ENCODE peak calls at places on chromosomes 3 and 15, in nine cellular contexts. D is heart right ventricle, K is A549, P is breast epithelium, V is ovary, O is PC-3, M is sigmoid colon, T is transverse colon, C is cardiac muscle cell. I is an unnamed sample.
A peak's percentile ranks its signal among the peaks of the same experiment; 100 is the strongest.

GRCh38 chr3:192916455-192917257 is 1.0 kb downstream of the MB21D2 start:
- DNase-seq in D (peak; percentile 80), K (peak; percentile 46), P (peak; percentile 52), V (peak; percentile 49), O (peak; percentile 72), M (peak; percentile 87), T (peak; percentile 60), C (peak; percentile 71), I (peak; percentile 79)

GRCh38 chr3:70729845-70730244 is 417.4 kb upstream of the MDFIC2 start:
- DNase-seq in D (no peak), K (no peak), P (no peak), V (no peak), O (no peak), M (no peak), T (no peak), C (no peak), I (no peak)

GRCh38 chr3:77186728-77187127 is 146.8 kb downstream of the ROBO2 start:
- DNase-seq in D (no peak), K (no peak), P (no peak), V (no peak), O (peak; percentile 15), M (no peak), T (no peak), C (peak; percentile 7), I (no peak)

GRCh38 chr15:44662478-44663409 is 718 bp downstream of the SPG11 start:
- DNase-seq in D (peak; percentile 62), K (peak; percentile 63), P (peak; percentile 53), V (peak; percentile 58), O (peak; percentile 71), M (peak; percentile 84), T (peak; percentile 87), C (peak; percentile 69), I (peak; percentile 75)

GRCh38 chr15:63246691-63247464 is 30.5 kb upstream of the APH1B start:
- DNase-seq in D (no peak), K (peak; percentile 70), P (no peak), V (no peak), O (peak; percentile 27), M (peak; percentile 70), T (no peak), C (peak; percentile 89), I (no peak)

GRCh38 chr3:147816770-147817169 is 407.6 kb downstream of the ZIC1 start:
- DNase-seq in D (no peak), K (peak; percentile 7), P (peak; percentile 22), V (no peak), O (peak; percentile 43), M (peak; percentile 61), T (peak; percentile 75), C (peak; percentile 3), I (peak; percentile 37)

GRCh38 chr3:155598671-155599070 is 146.2 kb downstream of the PLCH1 start:
- DNase-seq in D (no peak), K (no peak), P (no peak), V (no peak), O (no peak), M (no peak), T (no peak), C (no peak), I (no peak)

GRCh38 chr3:187748050-187748481 is 2.8 kb upstream of the BCL6 start:
- DNase-seq in D (peak; percentile 90), K (peak; percentile 67), P (peak; percentile 94), V (peak; percentile 89), O (peak; percentile 96), M (peak; percentile 96), T (peak; percentile 96), C (peak; percentile 87), I (peak; percentile 97)

GRCh38 chr15:22845289-22845900 is 6.9 kb downstream of the NIPA2 start:
- DNase-seq in D (no peak), K (no peak), P (no peak), V (no peak), O (no peak), M (no peak), T (no peak), C (no peak), I (no peak)

GRCh38 chr15:78944202-78944625 is 632 bp downstream of the CTSH start:
- DNase-seq in D (no peak), K (no peak), P (no peak), V (no peak), O (no peak), M (no peak), T (peak; percentile 35), C (no peak), I (peak; percentile 37)
- H3K4me3 ChIP-seq in D (peak overlapping the region; percentile 57), K (peak overlapping the region; percentile 47), P (peak overlapping the region; percentile 66), V (peak overlapping the region; percentile 81), O (peak overlapping the region; percentile 65), M (peak overlapping the region; percentile 55), T (peak overlapping the region; percentile 61), C (peak overlapping the region; percentile 38), I (peak overlapping the region; percentile 53)

GRCh38 chr3:172261053-172261452 is 187.2 kb downstream of the GHSR start:
- DNase-seq in D (no peak), K (no peak), P (no peak), V (no peak), O (no peak), M (no peak), T (no peak), C (no peak), I (no peak)

GRCh38 chr3:172259191-172259590 is 189.1 kb downstream of the GHSR start:
- DNase-seq in D (no peak), K (no peak), P (no peak), V (peak; percentile 35), O (no peak), M (no peak), T (no peak), C (peak; percentile 37), I (no peak)

GRCh38 chr3:172259726-172260248 is 188.5 kb downstream of the GHSR start:
- DNase-seq in D (no peak), K (no peak), P (no peak), V (no peak), O (no peak), M (no peak), T (no peak), C (no peak), I (no peak)

GRCh38 chr3:172258616-172259015 is 189.6 kb downstream of the GHSR start:
- DNase-seq in D (no peak), K (no peak), P (peak; percentile 57), V (no peak), O (no peak), M (peak; percentile 71), T (no peak), C (peak; percentile 41), I (no peak)

DNA sequence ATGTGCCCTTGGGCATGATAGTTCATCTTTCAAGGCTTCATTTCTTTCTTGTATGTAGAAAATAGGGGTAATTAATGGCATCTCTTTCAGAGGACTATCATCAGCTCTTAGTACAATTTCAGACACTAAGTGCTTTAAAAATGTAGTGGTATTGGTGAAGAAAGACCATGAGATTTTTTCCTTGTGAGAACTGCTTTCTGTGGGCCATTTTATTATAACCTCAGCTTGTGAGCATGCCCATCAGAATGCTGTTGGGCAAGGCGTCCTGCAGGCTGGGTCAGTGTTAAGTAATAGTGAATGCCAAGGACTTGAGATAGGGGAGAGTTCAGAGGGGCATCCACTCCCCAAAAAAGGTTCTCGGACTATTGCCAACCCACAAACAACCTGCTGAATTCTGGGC is 187.9 kb downstream of the GHSR start:
- DNase-seq in D (no peak), K (no peak), P (no peak), V (no peak), O (no peak), M (no peak), T (no peak), C (peak; percentile 62), I (peak; percentile 57)
- H3K4me1 ChIP-seq in D (peaks cover 78% of the 10 kb centered on the region), K (peaks cover 68% of the 10 kb centered on the region), P (peaks cover 8% of the 10 kb centered on the region), V (peaks cover 36% of the 10 kb centered on the region), O (no peaks in the 10 kb centered on the region), M (no peaks in the 10 kb centered on the region), T (peaks cover 42% of the 10 kb centered on the region), C (peaks cover 21% of the 10 kb centered on the region), I (peaks cover 62% of the 10 kb centered on the region)

DNA sequence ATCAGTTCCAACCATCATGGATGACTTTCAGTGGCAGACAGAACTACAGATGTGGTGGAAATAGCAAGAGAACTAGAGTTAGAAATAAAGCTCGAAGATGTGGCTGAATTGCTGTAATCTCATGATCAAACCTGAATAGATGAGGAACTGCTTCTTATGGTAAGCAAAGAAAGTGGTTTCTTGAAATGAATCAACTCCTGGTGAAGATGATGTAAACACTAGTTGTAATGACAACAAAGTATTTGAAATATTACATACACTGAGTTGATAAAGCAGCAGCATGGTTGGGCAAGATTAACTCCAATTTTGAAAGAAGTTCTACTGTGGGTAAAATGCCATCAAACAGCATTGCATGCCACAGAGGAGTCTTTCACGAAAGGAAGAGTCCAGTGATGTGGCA is 131.7 kb upstream of the FAM3D start:
- DNase-seq in D (no peak), K (no peak), P (no peak), V (no peak), O (no peak), M (no peak), T (no peak), C (no peak), I (no peak)
- TF ChIP-seq CTCF in D (no peak), K (no peak), P (no peak), V (no peak), O (no peak), M (no peak), T (no peak), C (no peak), I (no peak)

GRCh38 chr15:101451192-101451799 is 38.2 kb downstream of the PCSK6 start:
- DNase-seq in D (peak; percentile 69), K (no peak), P (no peak), V (peak; percentile 87), O (no peak), M (peak; percentile 79), T (no peak), C (peak; percentile 95), I (peak; percentile 90)
- H3K4me3 ChIP-seq in D (no peak overlapping the region), K (no peak overlapping the region), P (no peak overlapping the region), V (no peak overlapping the region), O (no peak overlapping the region), M (no peak overlapping the region), T (no peak overlapping the region), C (no peak overlapping the region), I (no peak overlapping the region)

DNA sequence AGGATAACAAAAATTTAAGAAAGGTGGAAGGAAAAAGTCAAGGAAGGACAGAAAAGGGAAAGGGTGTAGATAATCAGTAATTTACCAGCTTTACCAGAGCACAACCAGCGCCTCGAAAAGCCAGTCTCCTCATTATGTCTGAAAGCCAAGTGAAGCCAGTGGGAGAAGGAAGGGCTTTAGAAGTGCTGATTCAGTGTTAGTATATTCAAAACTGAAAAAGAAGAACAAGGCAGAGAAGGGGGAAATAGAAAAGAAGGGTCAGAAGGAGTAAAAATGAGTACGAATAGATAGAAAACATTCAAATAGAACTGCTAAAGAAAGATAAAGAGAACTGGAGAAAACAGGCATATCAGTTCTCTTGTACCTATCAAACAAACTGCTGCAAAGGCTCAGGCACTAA is 4.1 kb downstream of the PBRM1 start:
- DNase-seq in D (no peak), K (no peak), P (no peak), V (no peak), O (no peak), M (no peak), T (no peak), C (no peak), I (no peak)
- H3K4me1 ChIP-seq in D (peaks cover 67% of the 10 kb centered on the region), K (peaks cover 33% of the 10 kb centered on the region), P (no peaks in the 10 kb centered on the region), V (peaks cover 8% of the 10 kb centered on the region), O (peaks cover 26% of the 10 kb centered on the region), M (no peaks in the 10 kb centered on the region), T (peaks cover 48% of the 10 kb centered on the region), C (peaks cover 20% of the 10 kb centered on the region), I (peaks cover 34% of the 10 kb centered on the region)

I was measured in adrenal gland.